ENCODE peak calls at places on chromosomes 13 and 19, in seven cellular contexts. M is thyroid gland, K is body of pancreas, Q is transverse colon, G is HCT116, W is stomach, C is GM12891. X is an unnamed sample.

GRCh38 chr19:7970716-7971448 is 27.4 kb upstream of the TIMM44 start:
- DNase-seq in Q (peak), G (peak), K (peak), M (peak), C (peak), W (peak), X (peak)

GRCh38 chr19:10226376-10227214 is 4.5 kb downstream of the S1PR2 start:
- DNase-seq in K (peak), Q (peak), M (peak), G (no peak), C (no peak), W (peak), X (no peak)

GRCh38 chr19:16121141-16121540 is 9.5 kb downstream of the RAB8A start:
- DNase-seq in W (no peak), K (no peak), M (no peak), C (no peak), Q (no peak), G (no peak), X (no peak)

GRCh38 chr19:3343619-3344502 is 22.5 kb upstream of the NFIC start:
- DNase-seq in W (peak), C (peak), M (peak), G (peak), K (peak), Q (peak), X (peak)

GRCh38 chr19:55461974-55462628 is 659 bp upstream of the ISOC2 start:
- DNase-seq in K (no peak), M (no peak), W (no peak), G (no peak), Q (no peak), C (no peak), X (no peak)

GRCh38 chr19:33472696-33473624 is 48.6 kb downstream of the PEPD start:
- DNase-seq in M (no peak), K (no peak), C (no peak), W (no peak), Q (no peak), G (no peak), X (peak)

GRCh38 chr19:40576181-40576584 is 490 bp upstream of the SHKBP1 start:
- DNase-seq in Q (no peak), C (no peak), M (no peak), W (no peak), K (no peak), G (no peak), X (no peak)

GRCh38 chr13:24682353-24682752 is 2.1 kb downstream of the ATP12A start:
- DNase-seq in G (no peak), C (no peak), M (no peak), K (no peak), Q (no peak), W (no peak), X (no peak)

GRCh38 chr19:16017138-16017490 is 59.2 kb upstream of the TPM4 start:
- DNase-seq in W (peak), G (no peak), K (no peak), C (no peak), Q (no peak), M (no peak), X (no peak)

GRCh38 chr19:45424191-45425058 is 708 bp upstream of the ERCC1 start:
- DNase-seq in Q (peak), C (no peak), W (peak), K (peak), M (peak), G (peak), X (peak)

GRCh38 chr19:51327066-51327985 is 14.6 kb downstream of the VSIG10L start:
- DNase-seq in W (peak), C (peak), M (no peak), Q (peak), G (no peak), K (peak), X (no peak)

GRCh38 chr19:5838437-5839311 is 828 bp downstream of the FUT6 start:
- DNase-seq in G (no peak), M (no peak), K (no peak), C (no peak), Q (peak), W (no peak), X (no peak)

GRCh38 chr19:13208131-13208963 is 58.1 kb downstream of the IER2 start:
- DNase-seq in K (peak), G (no peak), M (peak), C (peak), Q (peak), W (peak), X (no peak)

GRCh38 chr13:84362777-84363176 is 480.5 kb upstream of the SLITRK1 start:
- DNase-seq in C (no peak), W (no peak), M (no peak), G (no peak), K (no peak), Q (no peak), X (no peak)

GRCh38 chr13:43880451-43880850 is 747 bp downstream of the LACC1 start:
- DNase-seq in M (no peak), K (no peak), G (no peak), W (no peak), Q (no peak), C (no peak), X (no peak)

GRCh38 chr19:48991823-48992570 is 1.1 kb downstream of the GYS1 start:
- DNase-seq in C (peak), M (peak), K (peak), Q (peak), G (no peak), W (peak), X (peak)

GRCh38 chr13:66532146-66532545 is 698.0 kb downstream of the PCDH9 start:
- DNase-seq in K (no peak), M (no peak), C (no peak), W (no peak), G (no peak), Q (no peak), X (peak)

GRCh38 chr19:54485846-54486245 is 12.8 kb upstream of the CDC42EP5 start:
- DNase-seq in M (no peak), Q (no peak), W (no peak), C (no peak), G (no peak), K (no peak), X (no peak)

GRCh38 chr13:35720690-35721554 is 244.4 kb upstream of the MAB21L1 start:
- DNase-seq in C (peak), W (peak), Q (peak), G (peak), M (peak), K (peak), X (peak)

GRCh38 chr13:24279267-24279666 is 30.1 kb upstream of the C1QTNF9 start:
- DNase-seq in G (no peak), M (no peak), W (peak), K (no peak), C (no peak), Q (no peak), X (no peak)

GRCh38 chr19:46610413-46610775 is 9.3 kb downstream of the CALM3 start:
- DNase-seq in G (no peak), W (no peak), K (peak), M (peak), Q (peak), C (no peak), X (no peak)

GRCh38 chr19:30752201-30752600 is 380.0 kb downstream of the ZNF536 start:
- DNase-seq in G (no peak), Q (no peak), K (no peak), C (no peak), M (no peak), W (no peak), X (no peak)

GRCh38 chr13:45092668-45093067 is 27.6 kb upstream of the GTF2F2 start:
- DNase-seq in K (no peak), M (no peak), W (no peak), C (no peak), G (no peak), Q (no peak), X (peak)

GRCh38 chr13:30148171-30148754 is 159.1 kb downstream of the KATNAL1 start:
- DNase-seq in Q (no peak), K (no peak), W (no peak), M (no peak), C (no peak), G (no peak), X (no peak)

GRCh38 chr13:79966502-79966901 is 374.4 kb downstream of the SPRY2 start:
- DNase-seq in Q (no peak), G (no peak), M (no peak), C (no peak), K (no peak), W (no peak), X (no peak)

GRCh38 chr19:45505151-45505995 is 1.9 kb upstream of the VASP start:
- DNase-seq in G (no peak), M (no peak), W (no peak), Q (no peak), C (no peak), K (no peak), X (no peak)

GRCh38 chr19:5048091-5048726 is 79.3 kb downstream of the KDM4B start:
- DNase-seq in W (peak), K (peak), C (peak), M (peak), Q (peak), G (no peak), X (peak)

GRCh38 chr19:17296976-17297375 is 6.2 kb downstream of the ABHD8 start:
- DNase-seq in M (no peak), C (no peak), Q (no peak), G (no peak), W (no peak), K (no peak), X (no peak)

GRCh38 chr13:33455291-33455690 is 169.7 kb upstream of the STARD13 start:
- DNase-seq in Q (no peak), K (no peak), C (no peak), W (no peak), G (no peak), M (no peak), X (no peak)

GRCh38 chr13:78660130-78660857 is 1.3 kb upstream of the OBI1 start:
- DNase-seq in C (no peak), G (no peak), K (peak), Q (peak), M (peak), W (no peak), X (no peak)

GRCh38 chr19:7516878-7517277 is 975 bp downstream of the ZNF358 start:
- DNase-seq in K (no peak), W (no peak), C (no peak), G (no peak), M (no peak), Q (no peak), X (no peak)

GRCh38 chr13:71524245-71525002 is 342.6 kb downstream of the DACH1 start:
- DNase-seq in W (no peak), Q (no peak), C (no peak), M (no peak), K (no peak), G (no peak), X (no peak)

GRCh38 chr13:33078268-33078667 is 62.0 kb downstream of the KL start:
- DNase-seq in W (no peak), C (no peak), M (no peak), G (no peak), Q (no peak), K (no peak), X (no peak)

GRCh38 chr13:27137759-27138158 is 33.9 kb downstream of the USP12 start:
- DNase-seq in K (no peak), C (no peak), W (no peak), Q (no peak), G (no peak), M (no peak), X (no peak)

DNA sequence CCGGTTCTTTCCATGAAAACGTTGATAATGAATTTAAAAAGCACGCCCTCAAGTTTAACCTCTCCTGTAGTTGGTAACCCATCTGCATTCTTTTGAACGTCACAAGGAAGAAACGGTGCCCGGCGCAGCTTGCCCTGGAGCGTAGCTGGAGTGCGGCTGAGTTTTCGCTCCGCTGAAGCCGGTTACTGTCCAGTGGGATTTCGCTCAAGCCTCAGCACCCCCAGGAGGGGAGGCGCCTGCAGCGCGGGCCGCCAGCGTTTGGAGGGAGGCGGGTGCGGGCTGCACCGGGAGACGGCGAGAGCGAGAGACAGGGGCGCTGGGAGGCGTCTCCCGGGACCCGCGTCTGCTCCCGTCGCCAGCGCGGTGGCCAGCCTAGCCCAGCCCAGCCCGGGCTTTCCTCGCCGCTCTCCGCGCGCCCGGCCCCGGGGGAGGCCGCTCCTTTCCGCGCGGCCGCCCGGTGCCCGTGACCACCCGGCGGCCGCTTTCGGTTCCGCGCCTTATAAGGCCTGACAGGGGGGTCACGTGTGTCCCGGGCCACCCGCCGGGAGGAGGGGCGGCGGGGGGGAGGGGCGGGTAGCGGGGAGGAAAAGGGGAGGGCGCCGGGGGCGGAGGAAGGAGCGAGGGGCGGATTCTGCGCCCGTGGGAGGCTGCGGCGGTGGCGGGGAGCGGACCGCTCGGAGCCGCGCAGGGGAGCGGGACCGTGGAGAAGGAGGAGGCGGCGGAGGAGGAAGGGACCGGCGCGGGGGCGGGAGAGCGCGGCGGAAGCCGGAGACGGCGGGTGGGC is 8.3 kb upstream of the DGKH start:
- DNase-seq in W (peak), M (peak), Q (peak), C (peak), G (peak), K (peak), X (peak)
- TF ChIP-seq POLR2A in W (no peak), M (peak), Q (peak), C (peak), G (peak), K (peak), X (peak)

GRCh38 chr13:60922526-60923231 is 493.0 kb downstream of the PCDH20 start:
- DNase-seq in C (no peak), K (no peak), M (no peak), W (no peak), Q (no peak), G (no peak), X (no peak)
- TF ChIP-seq POLR2A in C (no peak), K (no peak), M (no peak), W (no peak), Q (no peak), G (no peak), X (no peak)

DNA sequence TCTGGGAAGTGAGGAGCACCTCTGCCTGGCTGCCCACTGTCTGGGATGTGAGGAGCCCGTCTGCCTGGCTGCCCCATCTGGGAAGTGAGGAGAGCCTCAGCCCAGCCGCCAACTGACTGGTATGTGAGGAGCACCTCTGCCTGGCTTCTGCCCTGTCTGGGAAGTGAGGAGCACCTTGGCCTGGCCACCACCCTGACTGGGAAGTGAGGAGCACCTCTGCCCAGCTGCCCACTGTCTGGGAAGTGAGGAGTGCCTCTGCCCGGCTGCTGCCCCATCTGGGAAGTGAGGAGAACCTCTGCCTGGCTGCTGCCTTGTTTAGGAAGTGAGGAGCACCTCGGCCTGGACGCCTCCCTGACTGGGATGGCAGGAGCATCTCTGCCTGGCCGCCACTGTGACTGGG is 64.8 kb downstream of the ZNF708 start:
- DNase-seq in K (no peak), W (no peak), C (no peak), M (no peak), G (no peak), Q (no peak), X (no peak)
- TF ChIP-seq POLR2A in K (no peak), W (no peak), C (no peak), M (no peak), G (no peak), Q (no peak), X (no peak)

GRCh38 chr19:39539519-39540332 is at the start of gene EID2:
- DNase-seq in K (peak), W (peak), C (peak), G (peak), M (peak), Q (peak), X (peak)
- TF ChIP-seq POLR2A in K (peak), W (no peak), C (peak), G (peak), M (peak), Q (peak), X (peak)